ENCODE peak calls at places on chromosome 3, in nine cellular contexts. K is H9, R is coronary artery, Q is GM12864, L is cardiac fibroblast, T is CD14-positive monocyte, O is stomach, Z is endothelial cell of umbilical vein, J is spleen. M is an unnamed sample.

GRCh38 chr3:52062499-52062898 is 6.1 kb upstream of the DUSP7 start:
- DNase-seq in K (no peak), R (no peak), Q (peak; percentile 37), L (peak; percentile 96), T (peak; percentile 97), O (no peak), Z (peak; percentile 54), J (no peak), M (peak; percentile 71)

GRCh38 chr3:95508124-95508523 is 1306.3 kb upstream of the EPHA6 start:
- DNase-seq in K (no peak), R (no peak), Q (no peak), L (no peak), T (no peak), O (no peak), Z (no peak), J (no peak), M (peak; percentile 3)

GRCh38 chr3:182609575-182610156 is 183.6 kb upstream of the ATP11B start:
- DNase-seq in K (no peak), R (no peak), Q (no peak), L (no peak), T (no peak), O (peak; percentile 62), Z (no peak), J (no peak), M (no peak)

GRCh38 chr3:100516843-100517242 is 24.4 kb downstream of the TMEM45A start:
- DNase-seq in K (no peak), R (no peak), Q (no peak), L (peak; percentile 65), T (no peak), O (no peak), Z (no peak), J (no peak), M (no peak)

GRCh38 chr3:21942328-21942727 is 191.3 kb upstream of the ZNF385D start:
- DNase-seq in K (no peak), R (no peak), Q (no peak), L (peak; percentile 90), T (no peak), O (no peak), Z (no peak), J (no peak), M (no peak)

GRCh38 chr3:44114142-44114541 is 127.5 kb upstream of the TOPAZ1 start:
- DNase-seq in K (peak; percentile 87), R (no peak), Q (no peak), L (peak; percentile 47), T (no peak), O (peak; percentile 61), Z (peak; percentile 34), J (peak; percentile 81), M (peak; percentile 49)

GRCh38 chr3:127152676-127153505 is 40.0 kb upstream of the PRR23E start:
- DNase-seq in K (no peak), R (no peak), Q (no peak), L (no peak), T (no peak), O (peak; percentile 10), Z (no peak), J (peak; percentile 40), M (no peak)

GRCh38 chr3:72282918-72283317 is 498.0 kb upstream of the PROK2 start:
- DNase-seq in K (no peak), R (no peak), Q (no peak), L (no peak), T (no peak), O (no peak), Z (no peak), J (no peak), M (no peak)

GRCh38 chr3:59381282-59381681 is 331.5 kb upstream of the CFAP20DC start:
- DNase-seq in K (no peak), R (no peak), Q (no peak), L (no peak), T (no peak), O (no peak), Z (no peak), J (no peak), M (peak; percentile 22)

GRCh38 chr3:37941608-37942540 is 48.7 kb upstream of the VILL start:
- DNase-seq in K (no peak), R (no peak), Q (no peak), L (no peak), T (no peak), O (no peak), Z (peak; percentile 40), J (no peak), M (no peak)

GRCh38 chr3:137201066-137201465 is 243.3 kb downstream of the IL20RB start:
- DNase-seq in K (no peak), R (no peak), Q (no peak), L (no peak), T (no peak), O (no peak), Z (no peak), J (no peak), M (no peak)

GRCh38 chr3:193693774-193694173 is 100.8 kb downstream of the OPA1 start:
- DNase-seq in K (no peak), R (no peak), Q (no peak), L (no peak), T (no peak), O (no peak), Z (no peak), J (no peak), M (peak; percentile 43)

GRCh38 chr3:82012775-82013174 is 251.3 kb upstream of the GBE1 start:
- DNase-seq in K (no peak), R (no peak), Q (no peak), L (peak; percentile 14), T (no peak), O (no peak), Z (peak; percentile 11), J (no peak), M (no peak)
- TF ChIP-seq CTCF in K (peak; percentile 36), R (no peak), Q (peak; percentile 11), L (peak; percentile 36), T (peak; percentile 28), O (no peak), Z (peak; percentile 24), J (no peak), M (no peak)

DNA sequence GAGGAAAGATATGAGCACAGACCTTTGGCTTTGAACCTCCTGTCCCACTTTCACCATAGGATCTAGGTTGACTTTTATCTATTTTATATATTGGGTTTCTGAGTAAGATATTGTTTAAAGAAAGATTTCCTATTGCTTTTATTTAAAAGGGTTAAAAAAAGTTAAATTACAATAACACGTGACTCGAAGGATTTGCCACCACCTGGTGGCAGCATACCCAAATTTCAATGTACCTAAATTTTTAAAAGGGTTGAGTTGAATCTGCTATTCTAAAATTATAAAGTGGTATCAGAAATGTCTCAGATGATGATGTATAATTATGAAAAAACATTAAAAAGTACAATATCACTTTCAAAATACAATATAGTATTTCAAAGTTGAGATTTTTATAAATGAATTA is 368.4 kb downstream of the MECOM start:
- DNase-seq in K (no peak), R (no peak), Q (no peak), L (peak; percentile 67), T (no peak), O (no peak), Z (peak; percentile 71), J (no peak), M (no peak)
- TF ChIP-seq CTCF in K (peak; percentile 71), R (no peak), Q (no peak), L (peak; percentile 51), T (peak; percentile 72), O (no peak), Z (peak; percentile 32), J (peak; percentile 27), M (no peak)

GRCh38 chr3:119815716-119816115 is 33.8 kb downstream of the NR1I2 start:
- DNase-seq in K (no peak), R (no peak), Q (no peak), L (no peak), T (no peak), O (no peak), Z (no peak), J (no peak), M (no peak)

GRCh38 chr3:119817964-119818363 is 36.1 kb downstream of the NR1I2 start:
- DNase-seq in K (no peak), R (no peak), Q (no peak), L (no peak), T (no peak), O (no peak), Z (no peak), J (no peak), M (no peak)

GRCh38 chr3:119817071-119817470 is 35.2 kb downstream of the NR1I2 start:
- DNase-seq in K (no peak), R (no peak), Q (no peak), L (no peak), T (no peak), O (no peak), Z (no peak), J (no peak), M (no peak)

DNA sequence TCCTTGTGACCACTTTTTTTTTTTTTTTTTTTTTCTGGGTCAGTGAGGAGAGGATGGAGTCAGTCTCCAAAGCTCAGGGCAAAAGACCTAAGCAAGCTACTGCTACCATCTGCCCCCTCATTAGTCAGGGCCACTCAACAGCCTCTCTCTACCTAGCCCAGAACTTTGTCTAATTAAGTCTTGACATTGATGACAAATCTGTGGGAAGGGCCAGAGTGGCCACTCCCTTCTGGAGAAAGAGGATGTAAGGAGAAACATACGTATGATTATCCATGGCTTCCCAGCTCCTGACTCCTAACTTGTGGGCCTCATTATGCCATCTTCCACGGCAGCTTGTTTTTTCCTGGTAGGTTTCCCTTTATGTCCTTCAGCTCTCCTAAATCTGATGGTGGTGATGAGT is 37.9 kb downstream of the NR1I2 start:
- DNase-seq in K (no peak), R (no peak), Q (no peak), L (no peak), T (no peak), O (no peak), Z (no peak), J (no peak), M (no peak)
- TF ChIP-seq CTCF in K (no peak), R (no peak), Q (no peak), L (no peak), T (no peak), O (no peak), Z (no peak), J (no peak), M (no peak)

GRCh38 chr3:122959339-122959738 is 68.2 kb downstream of the SEMA5B start:
- DNase-seq in K (no peak), R (no peak), Q (no peak), L (no peak), T (no peak), O (no peak), Z (no peak), J (no peak), M (no peak)
- TF ChIP-seq CTCF in K (no peak), R (no peak), Q (no peak), L (no peak), T (no peak), O (no peak), Z (no peak), J (no peak), M (no peak)

DNA sequence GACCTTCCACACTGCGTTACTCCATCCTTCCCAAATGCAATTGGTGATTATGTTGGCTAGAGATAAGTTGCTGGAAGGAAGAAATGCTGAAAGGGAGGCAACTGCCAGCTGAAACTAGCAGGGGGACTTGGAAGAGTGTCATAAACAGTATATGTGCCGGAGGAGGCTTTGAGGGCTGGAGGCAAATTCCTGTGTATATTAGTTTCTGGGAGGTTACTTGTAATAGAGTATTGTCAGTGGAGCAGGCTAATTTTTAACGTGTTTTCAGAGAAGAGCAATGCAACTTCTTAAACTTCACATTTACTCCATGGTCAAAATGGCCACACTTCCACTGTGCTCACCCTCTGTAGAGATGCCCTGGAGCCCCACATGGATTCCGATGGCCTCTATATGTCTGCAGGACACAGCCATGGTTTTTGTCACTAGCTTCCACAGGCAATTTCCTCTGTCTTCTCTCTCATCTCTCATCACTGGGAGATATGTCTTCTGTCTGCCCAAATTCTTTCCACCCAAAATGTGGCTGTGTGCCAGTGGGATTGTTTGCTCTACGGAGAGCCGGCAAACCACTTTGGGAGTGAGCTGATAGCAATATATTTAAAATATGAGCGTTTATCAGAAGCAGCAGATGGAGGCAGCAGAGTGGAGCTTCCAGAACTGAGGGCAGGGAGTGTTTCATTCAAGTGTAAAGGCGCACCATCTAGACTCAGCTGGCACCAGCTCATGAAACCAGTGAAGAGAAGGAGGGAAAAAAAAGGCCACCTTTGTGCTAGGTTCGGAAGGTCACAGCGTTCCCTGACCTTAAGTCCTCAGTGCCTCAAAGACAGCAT is 13.4 kb upstream of the CD47 start:
- DNase-seq in K (no peak), R (no peak), Q (no peak), L (peak; percentile 28), T (no peak), O (peak; percentile 58), Z (peak; percentile 19), J (no peak), M (no peak)
- TF ChIP-seq CTCF in K (no peak), R (no peak), Q (no peak), L (no peak), T (no peak), O (no peak), Z (no peak), J (no peak), M (no peak)

M was measured in GM20000.